ENCODE peak calls at places on chromosomes 13 and 19, in ten cellular contexts. U is stimulated activated CD4-positive, alpha-beta T cell treated with anti-CD3 and anti-CD28 coated beads, Interleukin-2, amount 100 ng/mL, for 48 hours; J is omental fat pad; O is RPMI8226; R is iPS-NIHi11; K is CD8-positive, alpha-beta T cell; N is naive B cell; G is breast epithelium; C is DMS79 treated with DMSO at 0.1 percent for 48 hours; X is Daoy. S is an unnamed sample.
A peak's percentile ranks its signal among the peaks of the same experiment; 100 is the strongest.

GRCh38 chr13:110004814-110005213 is 218.4 kb upstream of the IRS2 start:
- DNase-seq in N (no peak), K (no peak), C (no peak), U (no peak), J (no peak), R (no peak), G (no peak), X (no peak), O (no peak), S (no peak)

GRCh38 chr13:34561033-34561432 is 381.0 kb upstream of the NBEA start:
- DNase-seq in J (no peak), U (no peak), R (no peak), N (no peak), O (no peak), G (no peak), K (no peak), C (no peak), X (no peak), S (no peak)

GRCh38 chr19:48060381-48060780 is 16.5 kb upstream of the CABP5 start:
- DNase-seq in N (no peak), C (no peak), U (no peak), J (no peak), O (no peak), X (no peak), R (no peak), G (no peak), K (no peak), S (no peak)

GRCh38 chr13:52827839-52828238 is 20.6 kb downstream of the PCDH8 start:
- DNase-seq in X (no peak), U (no peak), G (no peak), K (no peak), C (peak; percentile 71), R (no peak), J (no peak), N (no peak), O (no peak), S (no peak)

GRCh38 chr19:5228490-5228889 is 112.1 kb downstream of the PTPRS start:
- DNase-seq in X (no peak), N (no peak), G (no peak), C (no peak), K (no peak), J (no peak), U (no peak), R (no peak), O (no peak), S (no peak)

GRCh38 chr13:39102981-39103490 is 64.8 kb downstream of the NHLRC3 start:
- DNase-seq in O (no peak), R (no peak), G (no peak), J (no peak), U (no peak), X (no peak), N (no peak), C (no peak), K (no peak), S (no peak)

GRCh38 chr13:53921473-53921872 is 892.9 kb downstream of the OLFM4 start:
- DNase-seq in R (no peak), U (no peak), X (no peak), O (no peak), K (no peak), J (no peak), N (no peak), G (no peak), C (no peak), S (no peak)

GRCh38 chr13:102392810-102393209 is 9.0 kb downstream of the FGF14 start:
- DNase-seq in O (no peak), G (no peak), K (no peak), R (no peak), C (no peak), J (no peak), X (peak; percentile 5), U (no peak), N (no peak), S (no peak)

GRCh38 chr13:59531571-59532091 is 632.1 kb downstream of the DIAPH3 start:
- DNase-seq in R (peak; percentile 45), J (peak; percentile 63), O (no peak), N (no peak), C (no peak), U (no peak), X (peak; percentile 18), K (no peak), G (peak; percentile 31), S (peak; percentile 73)

GRCh38 chr19:1013218-1013617 is 7.7 kb downstream of the TMEM259 start:
- DNase-seq in J (no peak), N (no peak), X (no peak), K (no peak), O (no peak), C (no peak), R (no peak), G (no peak), U (no peak), S (no peak)

GRCh38 chr19:29667941-29668340 is 2.7 kb downstream of the PLEKHF1 start:
- DNase-seq in U (no peak), N (no peak), O (peak; percentile 65), C (no peak), X (no peak), J (no peak), R (no peak), G (no peak), K (peak; percentile 51), S (no peak)

S was measured in retinal pigment epithelial cell.